ENCODE peak calls at places on chromosomes 5 and 9, in ten cellular contexts. S, A, C, M, G, Z, V, P, H and E are unnamed samples.

GRCh38 chr5:84821924-84822323 is 437.2 kb upstream of the EDIL3 start:
- DNase-seq in M (peak; percentile 11), Z (no peak), S (no peak), H (no peak), P (no peak), C (no peak), G (no peak), V (no peak), A (no peak), E (no peak)

GRCh38 chr9:8292657-8293056 is 493.1 kb upstream of the DMAC1 start:
- DNase-seq in P (no peak), Z (no peak), V (no peak), C (no peak), M (no peak), S (no peak), G (no peak), A (no peak), H (no peak), E (no peak)

GRCh38 chr5:149611327-149611726 is 30.0 kb downstream of the ARHGEF37 start:
- DNase-seq in H (peak; percentile 94), S (no peak), Z (peak; percentile 89), C (no peak), G (peak; percentile 79), V (no peak), M (no peak), P (no peak), A (peak; percentile 29), E (no peak)

GRCh38 chr5:41721521-41721920 is 148.7 kb downstream of the OXCT1 start:
- DNase-seq in V (no peak), M (no peak), Z (peak; percentile 43), S (no peak), A (no peak), G (no peak), H (peak; percentile 2), P (no peak), C (no peak), E (no peak)

GRCh38 chr5:126139086-126139485 is 284.1 kb upstream of the GRAMD2B start:
- DNase-seq in A (no peak), S (no peak), G (no peak), H (no peak), Z (peak; percentile 24), C (no peak), V (no peak), P (no peak), M (no peak), E (no peak)

GRCh38 chr9:101510344-101510940 is 23.2 kb upstream of the RNF20 start:
- DNase-seq in Z (no peak), A (no peak), V (no peak), P (no peak), H (no peak), M (no peak), C (no peak), S (no peak), G (no peak), E (no peak)

GRCh38 chr9:136039488-136039887 is 55.6 kb downstream of the NACC2 start:
- DNase-seq in H (no peak), V (no peak), A (no peak), C (no peak), M (no peak), G (no peak), P (no peak), S (no peak), Z (no peak), E (no peak)

GRCh38 chr9:76107487-76107886 is 217.0 kb downstream of the PCSK5 start:
- DNase-seq in P (no peak), V (no peak), M (no peak), Z (no peak), A (peak; percentile 17), G (no peak), H (no peak), C (peak; percentile 51), S (no peak), E (no peak)

GRCh38 chr9:83013261-83013610 is 49.7 kb downstream of the RASEF start:
- DNase-seq in A (no peak), H (peak; percentile 83), Z (peak; percentile 39), S (no peak), P (no peak), G (no peak), C (no peak), M (no peak), V (no peak), E (no peak)

GRCh38 chr5:175847503-175847902 is 23.9 kb upstream of the CPLX2 start:
- DNase-seq in C (no peak), V (no peak), Z (peak; percentile 2), H (peak; percentile 19), S (no peak), M (peak; percentile 67), P (no peak), A (no peak), G (no peak), E (no peak)

GRCh38 chr5:43193171-43193951 is 1.3 kb downstream of the NIM1K start:
- DNase-seq in G (no peak), H (peak; percentile 94), S (no peak), C (no peak), Z (peak; percentile 97), M (peak; percentile 81), V (no peak), A (peak; percentile 17), P (peak; percentile 20), E (no peak)

GRCh38 chr9:128470560-128470959 is 14.8 kb downstream of the ODF2 start:
- DNase-seq in Z (peak; percentile 70), C (no peak), M (no peak), A (no peak), V (no peak), P (no peak), H (peak; percentile 50), G (no peak), S (no peak), E (no peak)

GRCh38 chr5:179558912-179559279 is 8.5 kb downstream of the RUFY1 start:
- DNase-seq in Z (peak; percentile 43), P (peak; percentile 53), V (no peak), S (peak; percentile 55), M (peak; percentile 74), C (no peak), G (peak; percentile 57), H (peak; percentile 10), A (no peak), E (peak; percentile 43)

GRCh38 chr9:35914307-35914807 is 5.1 kb downstream of the SPAAR start:
- DNase-seq in V (peak; percentile 47), P (peak; percentile 62), M (peak; percentile 88), S (peak; percentile 74), H (peak; percentile 47), C (peak; percentile 88), A (no peak), G (peak; percentile 75), Z (peak; percentile 21), E (peak; percentile 48)

GRCh38 chr9:89814340-89815040 is 209.7 kb downstream of the GADD45G start:
- DNase-seq in S (no peak), Z (no peak), V (no peak), H (peak; percentile 3), C (no peak), M (no peak), G (no peak), A (no peak), P (no peak), E (no peak)

GRCh38 chr5:55338810-55339243 is 31.0 kb downstream of the MTREX start:
- DNase-seq in M (no peak), A (no peak), Z (no peak), V (no peak), C (no peak), H (no peak), G (no peak), S (no peak), P (no peak), E (no peak)
- H3K36me3 ChIP-seq in M (no peaks in the 10 kb centered on the region), A (no peaks in the 10 kb centered on the region), Z (peaks cover 3% of the 10 kb centered on the region), V (peaks cover 20% of the 10 kb centered on the region), C (no peaks in the 10 kb centered on the region), H (peaks cover 8% of the 10 kb centered on the region), G (no peaks in the 10 kb centered on the region), S (peaks cover 19% of the 10 kb centered on the region), P (peaks cover 76% of the 10 kb centered on the region), E (no peaks in the 10 kb centered on the region)

GRCh38 chr9:120308495-120308894 is 271.5 kb downstream of the CDK5RAP2 start:
- DNase-seq in C (no peak), S (no peak), Z (no peak), P (no peak), G (no peak), M (peak; percentile 58), A (no peak), H (no peak), V (no peak), E (no peak)
- H3K27ac ChIP-seq in C (no peak overlapping the region), S (no peak overlapping the region), Z (no peak overlapping the region), P (no peak overlapping the region), G (no peak overlapping the region), M (no peak overlapping the region), A (no peak overlapping the region), H (no peak overlapping the region), V (no peak overlapping the region), E (no peak overlapping the region)

DNA sequence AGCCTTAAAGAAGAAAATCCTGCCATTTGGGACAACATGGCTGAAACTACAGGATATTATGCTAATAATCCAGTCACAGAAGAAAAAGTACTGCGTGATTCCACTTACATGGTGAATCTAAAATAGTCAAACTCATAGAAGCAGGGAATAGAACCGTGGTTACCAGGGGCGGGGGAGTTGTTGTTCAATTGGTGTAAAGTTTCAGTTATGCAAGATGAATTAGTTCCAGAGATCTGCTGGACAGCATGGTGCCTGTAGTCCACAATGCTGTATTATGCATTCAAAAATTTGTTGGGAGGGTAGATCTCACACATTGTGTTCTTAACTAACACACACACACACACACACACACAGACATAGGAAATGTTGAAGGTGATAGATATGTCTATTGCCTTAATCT is 480.5 kb downstream of the DMRT2 start:
- DNase-seq in C (no peak), S (no peak), P (no peak), Z (no peak), V (no peak), H (no peak), A (no peak), M (no peak), G (no peak), E (no peak)
- H3K36me3 ChIP-seq in C (no peaks in the 10 kb centered on the region), S (no peaks in the 10 kb centered on the region), P (no peaks in the 10 kb centered on the region), Z (no peaks in the 10 kb centered on the region), V (no peaks in the 10 kb centered on the region), H (no peaks in the 10 kb centered on the region), A (no peaks in the 10 kb centered on the region), M (no peaks in the 10 kb centered on the region), G (no peaks in the 10 kb centered on the region), E (no peaks in the 10 kb centered on the region)

GRCh38 chr9:131279927-131280530 is 3.7 kb upstream of the FAM78A start:
- DNase-seq in S (no peak), C (no peak), M (no peak), G (no peak), P (no peak), V (no peak), Z (no peak), A (no peak), H (peak; percentile 38), E (no peak)

GRCh38 chr9:131276891-131277672 is 772 bp upstream of the FAM78A start:
- DNase-seq in C (no peak), G (no peak), M (no peak), S (no peak), Z (no peak), H (no peak), P (no peak), V (no peak), A (no peak), E (no peak)

GRCh38 chr9:131277673-131278420 is 1.5 kb upstream of the FAM78A start:
- DNase-seq in A (peak; percentile 73), V (peak; percentile 72), M (peak; percentile 95), Z (peak; percentile 79), C (peak; percentile 58), P (peak; percentile 85), G (peak; percentile 80), S (peak; percentile 70), H (peak; percentile 78), E (peak; percentile 81)

GRCh38 chr9:131279196-131279926 is 3.1 kb upstream of the FAM78A start:
- DNase-seq in G (no peak), C (no peak), P (no peak), M (no peak), A (no peak), Z (no peak), V (no peak), S (no peak), H (no peak), E (no peak)

GRCh38 chr9:131278421-131279111 is 2.3 kb upstream of the FAM78A start:
- DNase-seq in H (no peak), C (no peak), S (no peak), A (no peak), G (no peak), Z (no peak), V (no peak), M (no peak), P (no peak), E (no peak)
- H3K27ac ChIP-seq in H (no peak overlapping the region), C (no peak overlapping the region), S (no peak overlapping the region), A (no peak overlapping the region), G (peak overlapping the region; percentile 21), Z (no peak overlapping the region), V (no peak overlapping the region), M (no peak overlapping the region), P (no peak overlapping the region), E (no peak overlapping the region)